ENCODE peak calls at places on chromosomes 16 and 17, in eight cellular contexts. G is HEK293T; O is amygdala; A is astrocyte of the spinal cord; V is GM10248; M is NCI-H1694 treated with DMSO at 0.1 percent for 48 hours; F is A549; T is stimulated activated CD4-positive, alpha-beta T cell treated with anti-CD3 and anti-CD28 coated beads, Interleukin-15, amount 100 ng/mL, for 1 hour. D is an unnamed sample.

GRCh38 chr17:48787850-48788249 is 29.2 kb downstream of the TTLL6 start:
- DNase-seq in G (no peak), O (no peak), A (no peak), V (no peak), M (no peak), F (no peak), T (no peak), D (no peak)

GRCh38 chr17:43637563-43638323 is 24.0 kb downstream of the MEOX1 start:
- DNase-seq in G (no peak), O (no peak), A (no peak), V (no peak), M (no peak), F (no peak), T (no peak), D (no peak)

GRCh38 chr16:24931091-24931490 is 84.1 kb downstream of the ARHGAP17 start:
- DNase-seq in G (no peak), O (no peak), A (no peak), V (no peak), M (no peak), F (no peak), T (no peak), D (no peak)

GRCh38 chr16:85104147-85104546 is 8.1 kb downstream of the CIBAR2 start:
- DNase-seq in G (no peak), O (no peak), A (no peak), V (no peak), M (no peak), F (no peak), T (no peak), D (no peak)

GRCh38 chr16:27174007-27174406 is 29.3 kb upstream of the KDM8 start:
- DNase-seq in G (no peak), O (no peak), A (no peak), V (no peak), M (peak; percentile 8), F (no peak), T (peak; percentile 21), D (peak; percentile 52)

GRCh38 chr17:20074489-20074888 is 65.3 kb downstream of the SPECC1 start:
- DNase-seq in G (no peak), O (no peak), A (no peak), V (no peak), M (no peak), F (no peak), T (no peak), D (no peak)

GRCh38 chr16:84907046-84907445 is 87.3 kb downstream of the CRISPLD2 start:
- DNase-seq in G (no peak), O (no peak), A (no peak), V (no peak), M (no peak), F (no peak), T (no peak), D (no peak)

GRCh38 chr17:52606098-52606497 is 447.6 kb upstream of the CA10 start:
- DNase-seq in G (no peak), O (no peak), A (no peak), V (no peak), M (no peak), F (no peak), T (no peak), D (no peak)

GRCh38 chr17:48373130-48373844 is 56.7 kb downstream of the SKAP1 start:
- DNase-seq in G (no peak), O (no peak), A (no peak), V (no peak), M (no peak), F (no peak), T (no peak), D (no peak)

GRCh38 chr16:22693670-22694340 is 120.2 kb upstream of the HS3ST2 start:
- DNase-seq in G (no peak), O (no peak), A (no peak), V (no peak), M (no peak), F (no peak), T (no peak), D (no peak)

GRCh38 chr16:87363771-87364476 is 19.7 kb downstream of the FBXO31 start:
- DNase-seq in G (no peak), O (no peak), A (no peak), V (no peak), M (no peak), F (no peak), T (no peak), D (no peak)

GRCh38 chr17:29568331-29569244 is at the start of gene TP53I13:
- DNase-seq in G (peak; percentile 77), O (peak; percentile 73), A (peak; percentile 84), V (peak; percentile 89), M (peak; percentile 82), F (peak; percentile 90), T (peak; percentile 82), D (peak; percentile 87)

GRCh38 chr16:4135537-4135936 is 19.3 kb upstream of the ADCY9 start:
- DNase-seq in G (no peak), O (no peak), A (no peak), V (no peak), M (no peak), F (no peak), T (no peak), D (no peak)

GRCh38 chr17:17359271-17359670 is 56.1 kb downstream of the NT5M start:
- DNase-seq in G (no peak), O (no peak), A (no peak), V (no peak), M (no peak), F (no peak), T (no peak), D (no peak)

GRCh38 chr17:41678907-41679739 is 9.6 kb upstream of the EIF1 start:
- DNase-seq in G (no peak), O (no peak), A (peak; percentile 56), V (no peak), M (no peak), F (peak; percentile 80), T (no peak), D (peak; percentile 51)

GRCh38 chr17:19354123-19354522 is 8.4 kb downstream of the B9D1 start:
- DNase-seq in G (no peak), O (no peak), A (peak; percentile 86), V (no peak), M (no peak), F (peak; percentile 53), T (no peak), D (no peak)

GRCh38 chr16:55401036-55401435 is 77.0 kb downstream of the IRX6 start:
- DNase-seq in G (no peak), O (no peak), A (no peak), V (no peak), M (no peak), F (no peak), T (no peak), D (no peak)

GRCh38 chr17:850828-851759 is 68.9 kb downstream of the MRM3 start:
- DNase-seq in G (no peak), O (no peak), A (peak; percentile 35), V (no peak), M (peak; percentile 7), F (no peak), T (no peak), D (no peak)

GRCh38 chr16:30368122-30368791 is 2.0 kb downstream of the TBC1D10B start:
- DNase-seq in G (no peak), O (no peak), A (peak; percentile 46), V (no peak), M (no peak), F (no peak), T (no peak), D (no peak)

GRCh38 chr16:898761-899677 is 71.8 kb downstream of the LMF1 start:
- DNase-seq in G (no peak), O (no peak), A (no peak), V (no peak), M (no peak), F (no peak), T (no peak), D (no peak)

GRCh38 chr17:79812969-79813825 is 16.3 kb upstream of the CBX8 start:
- DNase-seq in G (peak; percentile 63), O (no peak), A (no peak), V (no peak), M (peak; percentile 40), F (no peak), T (no peak), D (no peak)

GRCh38 chr17:51091635-51092034 is 29.0 kb downstream of the SPAG9 start:
- DNase-seq in G (no peak), O (no peak), A (no peak), V (no peak), M (no peak), F (no peak), T (no peak), D (no peak)

GRCh38 chr16:31476305-31477219 is 4.6 kb downstream of the TGFB1I1 start:
- DNase-seq in G (no peak), O (peak; percentile 22), A (no peak), V (peak; percentile 90), M (peak; percentile 1), F (no peak), T (peak; percentile 77), D (peak; percentile 88)

D was measured in activated gamma-delta T cell treated with Interleukin-2 at 50 U/mL for 16 hours.